ENCODE peak calls at places on chromosomes 4 and X, in four cellular contexts. One of them, this sample, is unnamed.

GRCh38 chrX:5681159-5681558 is 547.5 kb downstream of the NLGN4X start:
- DNase-seq in neuronal stem cell: no peak
- DNase-seq in iPS-NIHi11: peak; percentile 10
- DNase-seq in T-helper 17 cell: no peak
- DNase-seq in this sample: no peak

GRCh38 chr4:145034727-145035211 is 63.2 kb downstream of the ANAPC10 start:
- DNase-seq in iPS-NIHi11: peak; percentile 4
- DNase-seq in neuronal stem cell: no peak
- DNase-seq in T-helper 17 cell: no peak
- DNase-seq in this sample: no peak

GRCh38 chr4:172155838-172156345 is 342.7 kb downstream of the GALNTL6 start:
- DNase-seq in neuronal stem cell: no peak
- DNase-seq in iPS-NIHi11: no peak
- DNase-seq in T-helper 17 cell: no peak
- DNase-seq in this sample: no peak

GRCh38 chr4:183348706-183349659 is 26.8 kb upstream of the CLDN24 start:
- DNase-seq in neuronal stem cell: no peak
- DNase-seq in T-helper 17 cell: no peak
- DNase-seq in iPS-NIHi11: no peak
- DNase-seq in this sample: no peak

GRCh38 chr4:149584703-149585102 is 230.9 kb downstream of the IQCM start:
- DNase-seq in iPS-NIHi11: peak; percentile 23
- DNase-seq in T-helper 17 cell: no peak
- DNase-seq in neuronal stem cell: no peak
- DNase-seq in this sample: no peak

GRCh38 chr4:152107736-152108500 is 347.1 kb upstream of the GATB start:
- DNase-seq in T-helper 17 cell: no peak
- DNase-seq in neuronal stem cell: no peak
- DNase-seq in iPS-NIHi11: no peak
- DNase-seq in this sample: no peak

GRCh38 chr4:94974773-94975172 is 217.0 kb downstream of the BMPR1B start:
- DNase-seq in neuronal stem cell: no peak
- DNase-seq in iPS-NIHi11: no peak
- DNase-seq in T-helper 17 cell: no peak
- DNase-seq in this sample: no peak

GRCh38 chr4:41189076-41189475 is 25.3 kb downstream of the APBB2 start:
- DNase-seq in T-helper 17 cell: no peak
- DNase-seq in iPS-NIHi11: no peak
- DNase-seq in neuronal stem cell: no peak
- DNase-seq in this sample: no peak

GRCh38 chrX:81174286-81174685 is 27.4 kb downstream of the HMGN5 start:
- DNase-seq in iPS-NIHi11: no peak
- DNase-seq in T-helper 17 cell: no peak
- DNase-seq in neuronal stem cell: no peak
- DNase-seq in this sample: no peak

GRCh38 chr4:109703664-109704351 is 563 bp upstream of the CASP6 start:
- DNase-seq in T-helper 17 cell: no peak
- DNase-seq in neuronal stem cell: no peak
- DNase-seq in iPS-NIHi11: no peak
- DNase-seq in this sample: no peak

GRCh38 chr4:146590801-146591200 is 47.9 kb upstream of the POU4F2 start:
- DNase-seq in iPS-NIHi11: no peak
- DNase-seq in T-helper 17 cell: no peak
- DNase-seq in neuronal stem cell: no peak
- DNase-seq in this sample: no peak

GRCh38 chr4:127936974-127937373 is 28.0 kb downstream of the MFSD8 start:
- DNase-seq in T-helper 17 cell: no peak
- DNase-seq in iPS-NIHi11: no peak
- DNase-seq in neuronal stem cell: no peak
- DNase-seq in this sample: no peak

GRCh38 chrX:51461053-51462050 is 35.0 kb downstream of the NUDT11 start:
- DNase-seq in iPS-NIHi11: no peak
- DNase-seq in neuronal stem cell: peak; percentile 15
- DNase-seq in T-helper 17 cell: no peak
- DNase-seq in this sample: peak; percentile 39

GRCh38 chr4:23720556-23720955 is 169.3 kb downstream of the PPARGC1A start:
- DNase-seq in T-helper 17 cell: no peak
- DNase-seq in iPS-NIHi11: no peak
- DNase-seq in neuronal stem cell: no peak
- DNase-seq in this sample: no peak

GRCh38 chr4:37431417-37431743 is 186.8 kb downstream of the NWD2 start:
- DNase-seq in T-helper 17 cell: no peak
- DNase-seq in neuronal stem cell: no peak
- DNase-seq in iPS-NIHi11: no peak
- DNase-seq in this sample: no peak